ENCODE peak calls at places on chromosomes 4 and X, in six cellular contexts. L, I, Y, H, S and P are unnamed samples.

GRCh38 chrX:118315529-118315928 is 30.4 kb upstream of the WDR44 start:
- DNase-seq in L (no peak), H (no peak), I (no peak), S (no peak), Y (no peak), P (no peak)

GRCh38 chr4:104531390-104531789 is 36.7 kb upstream of the CXXC4 start:
- DNase-seq in L (no peak), H (no peak), Y (no peak), S (no peak), I (no peak), P (no peak)

GRCh38 chrX:19152762-19153161 is 30.5 kb upstream of the ADGRG2 start:
- DNase-seq in L (no peak), Y (peak), I (no peak), H (no peak), S (no peak), P (no peak)

GRCh38 chrX:50905334-50905733 is 5.2 kb upstream of the BMP15 start:
- DNase-seq in I (no peak), S (no peak), H (peak), L (peak), Y (no peak), P (no peak)

GRCh38 chrX:24842486-24842885 is 148.8 kb downstream of the POLA1 start:
- DNase-seq in L (no peak), I (no peak), Y (no peak), H (no peak), S (no peak), P (no peak)

GRCh38 chrX:103170216-103170615 is 44.7 kb upstream of the BEX4 start:
- DNase-seq in L (no peak), H (no peak), I (no peak), Y (peak), S (no peak), P (no peak)

GRCh38 chr4:1748465-1748995 is 27.2 kb downstream of the TACC3 start:
- DNase-seq in I (peak), L (peak), S (no peak), H (peak), Y (no peak), P (peak)

GRCh38 chr4:151184523-151185458 is 85.4 kb downstream of the RPS3A start:
- DNase-seq in H (peak), S (no peak), I (no peak), Y (peak), L (no peak), P (no peak)

GRCh38 chr4:92305148-92305877 is 1.5 kb downstream of the GRID2 start:
- DNase-seq in L (no peak), Y (peak), S (no peak), I (peak), H (peak), P (no peak)

GRCh38 chrX:21946925-21947641 is 6.6 kb downstream of the SMS start:
- DNase-seq in H (no peak), Y (peak), I (no peak), S (no peak), L (no peak), P (no peak)

GRCh38 chr4:61202100-61202637 is 2.0 kb downstream of the ADGRL3 start:
- DNase-seq in I (no peak), H (peak), Y (no peak), S (no peak), L (no peak), P (no peak)

GRCh38 chrX:22987452-22987851 is 12.3 kb upstream of the DDX53 start:
- DNase-seq in S (no peak), H (no peak), I (no peak), L (no peak), Y (peak), P (no peak)

GRCh38 chr4:143616771-143617170 is 83.7 kb downstream of the FREM3 start:
- DNase-seq in L (no peak), Y (peak), S (no peak), H (peak), I (no peak), P (no peak)

GRCh38 chr4:1683371-1683902 is 676 bp downstream of the FAM53A start:
- DNase-seq in I (peak), L (peak), S (peak), Y (peak), H (no peak), P (peak)

GRCh38 chrX:22520128-22520828 is 247.6 kb downstream of the CBLL2 start:
- DNase-seq in I (no peak), H (no peak), S (no peak), Y (no peak), L (no peak), P (no peak)

GRCh38 chr4:115292320-115293092 is 179.1 kb upstream of the NDST4 start:
- DNase-seq in Y (no peak), H (no peak), L (no peak), S (no peak), I (no peak), P (no peak)

GRCh38 chr4:170090667-170091052 is 904 bp upstream of the AADAT start:
- DNase-seq in I (no peak), L (no peak), H (no peak), S (no peak), Y (peak), P (no peak)

GRCh38 chr4:1201851-1202525 is 29.6 kb upstream of the SPON2 start:
- DNase-seq in Y (peak), H (no peak), I (peak), L (peak), S (peak), P (peak)

GRCh38 chr4:108779958-108780357 is 17.1 kb upstream of the ETNPPL start:
- DNase-seq in S (no peak), H (no peak), L (no peak), Y (no peak), I (no peak), P (no peak)

GRCh38 chr4:73539386-73539785 is 57.8 kb downstream of the AFM start:
- DNase-seq in L (no peak), S (no peak), I (no peak), Y (no peak), H (no peak), P (no peak)

GRCh38 chrX:71540801-71541545 is 8.1 kb downstream of the OGT start:
- DNase-seq in S (no peak), L (no peak), H (no peak), I (no peak), Y (no peak), P (no peak)

GRCh38 chr4:109294006-109294405 is 8.5 kb downstream of the COL25A1 start:
- DNase-seq in H (peak), I (no peak), S (no peak), Y (no peak), L (no peak), P (no peak)

GRCh38 chr4:26596843-26597242 is 13.0 kb downstream of the TBC1D19 start:
- DNase-seq in L (no peak), Y (no peak), S (no peak), I (no peak), H (no peak), P (no peak)

GRCh38 chrX:108736509-108737479 is at the start of gene IRS4:
- DNase-seq in Y (no peak), H (peak), S (no peak), L (no peak), I (no peak), P (no peak)

GRCh38 chr4:139734201-139734874 is 68.7 kb downstream of the MGST2 start:
- DNase-seq in Y (peak), S (peak), H (no peak), L (no peak), I (no peak), P (no peak)

GRCh38 chr4:109729155-109729562 is 711 bp downstream of the PLA2G12A start:
- DNase-seq in Y (no peak), L (no peak), S (no peak), H (no peak), I (no peak), P (no peak)

GRCh38 chrX:56751071-56751470 is 22.0 kb downstream of the NBDY start:
- DNase-seq in S (no peak), I (no peak), L (no peak), H (no peak), Y (no peak), P (no peak)

GRCh38 chr4:149964001-149964400 is 114.2 kb upstream of the DCLK2 start:
- DNase-seq in S (no peak), I (no peak), L (no peak), H (no peak), Y (peak), P (no peak)

GRCh38 chrX:19747672-19748610 is 139.5 kb downstream of the SH3KBP1 start:
- DNase-seq in Y (no peak), H (no peak), S (no peak), L (peak), I (no peak), P (no peak)

GRCh38 chr4:76709454-76709853 is 188.5 kb downstream of the SOWAHB start:
- DNase-seq in I (no peak), H (no peak), Y (peak), L (no peak), S (no peak), P (no peak)

GRCh38 chr4:69860007-69860406 is at the start of gene SULT1E1:
- DNase-seq in S (no peak), Y (peak), L (no peak), I (no peak), H (peak), P (no peak)

GRCh38 chrX:24241822-24242648 is 71.8 kb downstream of the SUPT20HL2 start:
- DNase-seq in H (peak), I (no peak), S (no peak), Y (peak), L (no peak), P (no peak)

GRCh38 chr4:113684534-113685091 is 76.9 kb downstream of the CAMK2D start:
- DNase-seq in S (no peak), L (peak), H (no peak), Y (peak), I (peak), P (no peak)

GRCh38 chrX:144219035-144219434 is 335.2 kb downstream of the UBE2NL start:
- DNase-seq in Y (no peak), S (no peak), H (no peak), L (no peak), I (no peak), P (no peak)

GRCh38 chr4:184664445-184665210 is 15.1 kb downstream of the PRIMPOL start:
- DNase-seq in Y (no peak), H (no peak), S (no peak), I (no peak), L (no peak), P (no peak)

GRCh38 chr4:13930155-13930554 is 302.6 kb upstream of the BOD1L1 start:
- DNase-seq in H (no peak), S (no peak), L (no peak), Y (no peak), I (no peak), P (no peak)

GRCh38 chr4:13938299-13938698 is 310.8 kb upstream of the BOD1L1 start:
- DNase-seq in I (no peak), Y (no peak), H (no peak), L (no peak), S (no peak), P (no peak)

GRCh38 chr4:13928214-13928613 is 300.7 kb upstream of the BOD1L1 start:
- DNase-seq in L (no peak), Y (no peak), I (no peak), H (no peak), S (no peak), P (no peak)

DNA sequence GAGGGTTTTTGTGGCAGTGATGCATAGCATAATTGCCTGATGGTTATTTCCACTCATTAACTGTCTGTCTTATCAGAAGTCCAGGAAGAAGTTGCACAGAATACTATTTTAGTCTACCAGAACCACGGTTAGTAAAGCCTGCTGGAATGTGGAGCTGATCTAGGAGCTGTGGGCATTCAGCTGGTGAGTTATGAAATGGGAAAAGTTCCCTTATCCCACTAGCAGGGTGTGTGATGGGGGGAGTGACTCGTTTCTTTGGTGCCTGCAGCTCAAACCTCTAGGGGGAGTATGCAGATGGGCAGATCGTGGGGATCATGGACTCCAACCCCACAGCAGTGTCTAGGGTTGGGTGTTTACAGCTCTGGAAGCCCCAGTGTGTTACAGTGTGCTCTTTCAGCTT is 305.6 kb upstream of the BOD1L1 start:
- DNase-seq in Y (peak), I (no peak), L (no peak), H (no peak), S (no peak), P (no peak)
- TF ChIP-seq CTCF in Y (no peak), I (no peak), L (no peak), H (no peak), S (no peak), P (no peak)

DNA sequence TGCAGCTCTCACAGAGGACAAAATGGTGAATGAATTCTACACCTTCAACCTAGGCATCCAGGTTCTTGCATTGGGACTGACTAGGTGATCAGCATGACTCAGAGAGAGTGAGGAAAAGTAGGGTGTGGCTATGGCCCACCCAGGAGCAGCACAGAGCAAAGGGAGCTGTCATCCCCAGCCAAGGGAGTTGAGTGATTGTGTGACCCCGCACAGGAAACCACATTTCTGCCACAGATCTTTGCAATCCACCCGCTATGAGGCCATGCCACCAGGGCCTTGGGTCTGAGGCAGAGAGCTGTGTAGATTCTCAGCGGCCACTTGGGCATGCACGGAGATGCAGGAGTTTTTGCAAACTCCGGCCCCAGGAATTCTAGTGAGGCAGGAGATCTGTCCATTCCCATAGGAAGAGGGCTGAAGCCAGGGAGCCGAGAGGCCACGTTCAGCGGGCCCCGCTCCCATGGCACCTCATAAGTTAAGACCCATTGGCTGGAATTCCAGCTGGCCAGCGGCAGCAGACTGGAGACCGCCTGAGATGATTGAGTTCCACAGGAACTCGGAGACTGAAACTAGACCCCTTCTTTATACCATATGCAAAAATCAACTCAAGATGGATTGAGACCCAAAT is 75.9 kb downstream of the NAA11 start:
- DNase-seq in S (no peak), I (no peak), L (no peak), Y (no peak), H (no peak), P (no peak)
- TF ChIP-seq CTCF in S (no peak), I (no peak), L (no peak), Y (no peak), H (no peak), P (no peak)

GRCh38 chr4:9916346-9916745 is 105.0 kb downstream of the SLC2A9 start:
- DNase-seq in H (no peak), Y (no peak), S (no peak), L (no peak), I (no peak), P (no peak)

GRCh38 chr4:9919047-9919446 is 102.2 kb downstream of the SLC2A9 start:
- DNase-seq in L (no peak), S (no peak), I (no peak), Y (no peak), H (no peak), P (no peak)

GRCh38 chr4:9916937-9917336 is 104.4 kb downstream of the SLC2A9 start:
- DNase-seq in S (no peak), L (no peak), H (no peak), I (no peak), Y (no peak), P (no peak)

GRCh38 chr4:9918475-9918874 is 102.8 kb downstream of the SLC2A9 start:
- DNase-seq in I (no peak), S (no peak), L (no peak), H (no peak), Y (no peak), P (no peak)

DNA sequence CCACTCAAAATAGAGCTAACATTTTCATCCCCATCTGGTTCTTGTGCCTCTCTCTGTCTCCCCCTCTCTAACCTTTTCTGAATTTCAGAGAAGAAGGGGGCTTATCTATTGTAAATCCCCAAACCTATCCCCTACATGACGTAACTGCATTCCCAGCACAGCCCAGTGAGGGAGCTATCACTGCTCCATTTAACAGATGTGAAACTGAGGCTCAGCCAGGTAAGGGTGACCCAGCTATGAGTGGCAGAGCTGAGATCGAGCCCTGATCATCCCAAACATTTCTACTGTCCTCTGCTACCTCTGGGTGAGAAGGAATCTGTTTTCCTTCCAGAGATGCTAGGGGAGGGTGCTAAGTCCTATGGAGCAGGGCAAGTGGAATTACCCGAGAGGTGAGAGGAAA is 107.5 kb downstream of the SLC2A9 start:
- DNase-seq in I (no peak), Y (no peak), H (no peak), S (no peak), L (no peak), P (no peak)
- TF ChIP-seq CTCF in I (no peak), Y (no peak), H (no peak), S (no peak), L (no peak), P (no peak)

GRCh38 chr4:38235338-38235737 is 275.1 kb downstream of the PTTG2 start:
- DNase-seq in Y (no peak), L (no peak), S (no peak), H (no peak), I (no peak), P (no peak)

GRCh38 chr4:38233727-38234478 is 273.7 kb downstream of the PTTG2 start:
- DNase-seq in S (no peak), Y (no peak), H (no peak), I (no peak), L (no peak), P (no peak)

GRCh38 chr4:38237139-38237538 is 276.9 kb downstream of the PTTG2 start:
- DNase-seq in L (no peak), I (no peak), Y (peak), H (peak), S (no peak), P (no peak)

GRCh38 chr4:38236003-38236402 is 275.8 kb downstream of the PTTG2 start:
- DNase-seq in H (no peak), I (no peak), L (no peak), Y (no peak), S (no peak), P (no peak)

GRCh38 chr4:38236503-38236902 is 276.3 kb downstream of the PTTG2 start:
- DNase-seq in L (no peak), S (no peak), I (no peak), H (no peak), Y (no peak), P (no peak)
- TF ChIP-seq CTCF in L (no peak), S (no peak), I (no peak), H (no peak), Y (no peak), P (no peak)

GRCh38 chr4:147837435-147837834 is 105.5 kb downstream of the ARHGAP10 start:
- DNase-seq in H (no peak), I (no peak), Y (no peak), S (no peak), L (no peak), P (no peak)
- TF ChIP-seq CTCF in H (no peak), I (peak), Y (no peak), S (no peak), L (no peak), P (no peak)

GRCh38 chr4:51840791-51841190 is 2.2 kb upstream of the DCUN1D4 start:
- DNase-seq in S (no peak), L (no peak), I (no peak), Y (no peak), H (no peak), P (no peak)

GRCh38 chr4:51835079-51835478 is 7.9 kb upstream of the DCUN1D4 start:
- DNase-seq in Y (no peak), L (no peak), H (no peak), I (no peak), S (no peak), P (no peak)

GRCh38 chr4:51835854-51836253 is 7.1 kb upstream of the DCUN1D4 start:
- DNase-seq in L (no peak), S (no peak), I (no peak), H (no peak), Y (no peak), P (no peak)

GRCh38 chr4:51831133-51831532 is 11.8 kb upstream of the DCUN1D4 start:
- DNase-seq in Y (no peak), H (peak), L (peak), S (peak), I (peak), P (peak)

DNA sequence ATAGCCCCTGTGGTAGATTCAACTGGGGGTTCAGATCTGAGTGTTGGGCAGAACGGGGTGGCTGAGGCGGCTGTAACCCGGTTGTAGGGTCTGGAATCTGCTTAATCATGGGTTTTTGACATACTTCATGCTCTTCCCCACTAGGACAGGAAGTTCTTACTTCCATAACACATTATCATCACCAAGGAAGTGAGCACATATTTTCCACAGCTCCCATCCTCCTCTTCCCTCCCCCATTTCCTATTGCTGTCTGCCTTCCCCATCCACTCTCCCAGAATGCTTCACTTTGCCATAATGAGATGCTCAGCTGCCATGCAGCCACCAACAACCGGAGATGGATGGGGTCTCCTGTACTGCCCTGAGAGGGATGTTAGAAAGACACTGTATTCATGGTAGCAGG is 6.4 kb upstream of the DCUN1D4 start:
- DNase-seq in I (no peak), S (no peak), H (no peak), L (no peak), Y (no peak), P (no peak)
- TF ChIP-seq CTCF in I (no peak), S (no peak), H (no peak), L (no peak), Y (no peak), P (no peak)